ENCODE peak calls at places on chromosomes 13 and 19, in four cellular contexts. P is left cardiac atrium, C is NCI-H1105, E is Right ventricle myocardium superior. S is an unnamed sample.

GRCh38 chr13:30398601-30399072 is 23.7 kb upstream of the UBE2L5 start:
- DNase-seq in P (no peak), C (no peak), E (no peak), S (no peak)

GRCh38 chr13:42803563-42804212 is 22.3 kb downstream of the FAM216B start:
- DNase-seq in P (no peak), C (no peak), E (no peak), S (no peak)

GRCh38 chr13:43991773-43992201 is 112.1 kb downstream of the LACC1 start:
- DNase-seq in P (no peak), C (no peak), E (peak), S (no peak)

GRCh38 chr19:12155324-12155723 is 1.2 kb downstream of the ZNF625 start:
- DNase-seq in P (no peak), C (no peak), E (no peak), S (no peak)

GRCh38 chr13:78491978-78492377 is 111.4 kb downstream of the POU4F1 start:
- DNase-seq in P (no peak), C (no peak), E (no peak), S (no peak)

GRCh38 chr13:46281779-46282178 is 70.1 kb downstream of the LRRC63 start:
- DNase-seq in P (no peak), C (no peak), E (no peak), S (no peak)

GRCh38 chr13:113616991-113617749 is 32.6 kb downstream of the TFDP1 start:
- DNase-seq in P (no peak), C (no peak), E (peak), S (peak)

GRCh38 chr19:9498183-9498902 is at the start of gene ZNF560:
- DNase-seq in P (no peak), C (no peak), E (no peak), S (no peak)

GRCh38 chr13:44103721-44104490 is 224.2 kb downstream of the LACC1 start:
- DNase-seq in P (no peak), C (no peak), E (no peak), S (no peak)

GRCh38 chr13:80939581-80939980 is 598.7 kb upstream of the SPRY2 start:
- DNase-seq in P (no peak), C (no peak), E (no peak), S (no peak)

GRCh38 chr13:36819811-36820140 is 754 bp downstream of the RFXAP start:
- DNase-seq in P (no peak), C (no peak), E (no peak), S (peak)